ENCODE peak calls at places on chromosomes 12 and 14, in four cellular contexts. J is PC-3, S is HCT116, Q is heart right ventricle. C is an unnamed sample. For H3K4me1, the result is how much of the 10 kb centered on the place peaks cover.

GRCh38 chr12:80413462-80413861 is 30.6 kb upstream of the PTPRQ start:
- DNase-seq in J (no peak), S (no peak), Q (no peak), C (no peak)

GRCh38 chr14:64871344-64871743 is 8.4 kb downstream of the SPTB start:
- DNase-seq in J (no peak), S (no peak), Q (no peak), C (no peak)

GRCh38 chr12:72274926-72275325 is 2.8 kb downstream of the TRHDE start:
- DNase-seq in J (peak), S (no peak), Q (no peak), C (no peak)

GRCh38 chr12:107152331-107152730 is 59.0 kb upstream of the CRY1 start:
- DNase-seq in J (no peak), S (no peak), Q (no peak), C (no peak)

GRCh38 chr12:3990356-3990975 is 117.3 kb upstream of the PARP11 start:
- DNase-seq in J (no peak), S (no peak), Q (no peak), C (no peak)

GRCh38 chr12:11623382-11623781 is 26.1 kb upstream of the ETV6 start:
- DNase-seq in J (no peak), S (no peak), Q (no peak), C (no peak)

GRCh38 chr12:110689002-110689600 is at the start of gene HVCN1:
- DNase-seq in J (no peak), S (no peak), Q (peak), C (peak)

GRCh38 chr14:35386673-35387125 is 17.9 kb downstream of the NFKBIA start:
- DNase-seq in J (no peak), S (no peak), Q (no peak), C (no peak)

GRCh38 chr12:110314308-110314707 is 33.3 kb downstream of the ATP2A2 start:
- DNase-seq in J (peak), S (no peak), Q (no peak), C (peak)

GRCh38 chr14:97788846-97789528 is 991.8 kb downstream of the VRK1 start:
- DNase-seq in J (no peak), S (no peak), Q (no peak), C (no peak)

GRCh38 chr12:89742337-89743022 is 33.8 kb upstream of the ATP2B1 start:
- DNase-seq in J (no peak), S (no peak), Q (no peak), C (no peak)

GRCh38 chr14:92729632-92730358 is 18.6 kb downstream of the LGMN start:
- DNase-seq in J (peak), S (no peak), Q (no peak), C (peak)

GRCh38 chr12:4379410-4379809 is at the start of gene FGF23:
- DNase-seq in J (peak), S (no peak), Q (peak), C (no peak)

GRCh38 chr14:75711134-75711795 is 50.2 kb downstream of the TTLL5 start:
- DNase-seq in J (peak), S (peak), Q (no peak), C (peak)

GRCh38 chr14:90487031-90487430 is 90.2 kb downstream of the CALM1 start:
- DNase-seq in J (no peak), S (no peak), Q (peak), C (no peak)

GRCh38 chr12:27427824-27428223 is 18.7 kb upstream of the SMCO2 start:
- DNase-seq in J (peak), S (no peak), Q (no peak), C (no peak)

GRCh38 chr12:131210506-131211278 is 257.0 kb downstream of the ADGRD1 start:
- DNase-seq in J (no peak), S (no peak), Q (no peak), C (peak)

GRCh38 chr12:30779178-30779577 is 24.4 kb upstream of the CAPRIN2 start:
- DNase-seq in J (no peak), S (no peak), Q (no peak), C (no peak)

GRCh38 chr12:5247144-5247543 is 184.8 kb upstream of the NTF3 start:
- DNase-seq in J (no peak), S (no peak), Q (no peak), C (no peak)

GRCh38 chr14:69323266-69323966 is 63.5 kb downstream of the GALNT16 start:
- DNase-seq in J (no peak), S (no peak), Q (no peak), C (peak)

GRCh38 chr14:56333361-56334279 is 215.4 kb downstream of the PELI2 start:
- DNase-seq in J (peak), S (no peak), Q (no peak), C (peak)

GRCh38 chr14:37969511-37969979 is 238.2 kb upstream of the SSTR1 start:
- DNase-seq in J (no peak), S (no peak), Q (no peak), C (no peak)

GRCh38 chr12:52522346-52523011 is 2.3 kb upstream of the KRT5 start:
- DNase-seq in J (no peak), S (peak), Q (no peak), C (no peak)

GRCh38 chr14:51333299-51333698 is 93.3 kb downstream of the TMX1 start:
- DNase-seq in J (no peak), S (no peak), Q (no peak), C (no peak)

GRCh38 chr14:51336304-51336703 is 96.3 kb downstream of the TMX1 start:
- DNase-seq in J (no peak), S (no peak), Q (no peak), C (no peak)

GRCh38 chr14:51337520-51337919 is 97.5 kb downstream of the TMX1 start:
- DNase-seq in J (no peak), S (no peak), Q (no peak), C (no peak)

GRCh38 chr14:51333901-51334432 is 93.9 kb downstream of the TMX1 start:
- DNase-seq in J (no peak), S (no peak), Q (no peak), C (no peak)

GRCh38 chr14:51335521-51335920 is 95.5 kb downstream of the TMX1 start:
- DNase-seq in J (no peak), S (no peak), Q (peak), C (no peak)
- H3K4me1 ChIP-seq in J (under half), S (under half), Q (under half), C (under half)

GRCh38 chr14:95496111-95496681 is 20.3 kb downstream of the SYNE3 start:
- DNase-seq in J (no peak), S (no peak), Q (no peak), C (peak)

GRCh38 chr14:95495538-95496025 is 20.9 kb downstream of the SYNE3 start:
- DNase-seq in J (no peak), S (no peak), Q (no peak), C (no peak)

GRCh38 chr14:95494456-95494855 is 22.0 kb downstream of the SYNE3 start:
- DNase-seq in J (no peak), S (no peak), Q (no peak), C (no peak)

GRCh38 chr14:95493976-95494375 is 22.5 kb downstream of the SYNE3 start:
- DNase-seq in J (no peak), S (no peak), Q (no peak), C (no peak)

GRCh38 chr14:95495093-95495492 is 21.4 kb downstream of the SYNE3 start:
- DNase-seq in J (no peak), S (no peak), Q (no peak), C (no peak)
- H3K27ac ChIP-seq in J (no peak), S (no peak), Q (peak), C (no peak)

DNA sequence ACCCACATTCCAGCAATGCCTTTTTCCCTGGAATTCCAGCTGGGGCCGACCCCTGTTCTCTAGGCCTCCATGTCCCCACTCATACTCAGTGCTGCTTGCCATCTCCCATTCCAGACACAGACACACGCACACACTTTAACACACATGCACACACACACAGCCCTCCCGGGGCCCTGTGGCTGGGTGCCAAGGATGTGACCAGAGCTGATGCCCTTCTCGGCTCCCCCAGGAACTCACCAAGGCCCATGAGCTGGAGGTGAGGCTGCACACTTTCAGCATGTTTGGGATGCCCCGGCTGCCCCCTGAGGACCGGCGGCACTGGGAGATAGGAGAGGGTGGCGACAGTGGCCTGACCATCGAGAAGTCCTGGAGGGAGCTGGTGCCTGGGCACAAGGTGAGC is 4.3 kb downstream of the PLEKHG6 start:
- DNase-seq in J (no peak), S (no peak), Q (no peak), C (peak)
- H3K4me1 ChIP-seq in J (under half), S (under half), Q (under half), C (under half)

GRCh38 chr12:1835178-1836131 is 15.1 kb downstream of the LRTM2 start:
- DNase-seq in J (no peak), S (no peak), Q (no peak), C (peak)
- H3K27ac ChIP-seq in J (no peak), S (no peak), Q (no peak), C (no peak)

DNA sequence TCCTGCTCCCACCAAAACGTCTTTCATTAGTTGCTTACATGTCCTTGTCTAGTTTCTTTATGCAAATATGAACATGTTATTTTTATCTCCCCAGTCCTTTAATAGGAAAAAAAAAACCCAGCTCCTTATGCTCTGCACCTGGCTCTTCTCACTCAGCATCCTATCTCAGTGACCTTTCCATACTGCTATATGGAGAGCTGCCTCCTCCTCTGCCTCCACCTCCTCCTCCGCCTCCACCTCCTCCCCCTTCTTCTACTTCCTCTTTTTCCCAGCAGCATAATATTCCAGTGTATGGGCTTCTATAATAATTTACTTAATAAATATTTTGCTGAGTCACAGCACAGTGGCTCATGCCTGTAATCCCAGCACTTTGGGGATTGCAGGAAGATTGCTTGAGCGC is 31.5 kb downstream of the ABCB9 start:
- DNase-seq in J (no peak), S (no peak), Q (no peak), C (no peak)
- H3K4me1 ChIP-seq in J (under half), S (under half), Q (under half), C (under half)

DNA sequence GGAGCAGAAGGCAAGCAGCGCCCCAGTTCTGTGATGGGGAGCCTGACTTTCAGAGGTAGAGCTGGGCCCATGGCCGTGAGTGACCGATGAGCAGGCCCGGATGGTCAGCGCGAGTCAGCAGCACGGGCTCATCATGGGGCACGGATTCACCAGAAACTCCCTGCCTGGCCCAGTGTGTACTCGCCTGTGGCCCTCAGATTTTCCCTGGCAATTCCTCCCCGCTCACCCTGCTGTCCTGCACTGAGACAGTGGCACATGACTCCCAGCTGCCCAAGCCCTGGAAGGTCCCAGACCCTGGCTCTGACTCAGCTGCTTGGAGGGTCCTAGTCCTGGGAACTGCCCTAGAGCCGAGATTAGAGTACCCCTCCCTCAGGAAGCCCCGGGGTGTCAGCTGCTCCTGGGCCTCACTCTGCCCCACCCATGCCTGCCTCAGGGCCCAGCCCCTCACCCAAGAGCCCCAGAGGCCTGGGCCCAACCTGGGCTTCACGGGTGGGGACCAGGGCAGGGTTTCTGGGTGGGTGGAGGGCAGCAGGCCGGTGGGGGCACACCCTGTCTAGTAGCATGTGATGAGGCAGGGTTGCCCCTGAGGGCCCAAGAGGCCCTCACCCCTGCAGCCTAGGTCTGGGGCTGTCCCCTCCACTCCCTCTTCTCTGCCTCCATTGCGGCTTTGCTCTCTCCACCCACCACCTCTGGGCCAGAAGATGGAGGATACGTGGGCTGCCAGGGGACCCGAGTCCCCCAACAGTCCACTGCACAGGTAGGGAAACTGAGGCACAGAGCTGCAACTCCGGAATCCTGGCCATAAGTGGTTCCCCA is 8.4 kb downstream of the TRMT61A start:
- DNase-seq in J (no peak), S (no peak), Q (peak), C (peak)
- H3K27ac ChIP-seq in J (peak), S (no peak), Q (peak), C (peak)

GRCh38 chr14:76929927-76930326 is 98.6 kb downstream of the IRF2BPL start:
- DNase-seq in J (no peak), S (no peak), Q (no peak), C (peak)

GRCh38 chr14:76931629-76932402 is 96.7 kb downstream of the IRF2BPL start:
- DNase-seq in J (no peak), S (no peak), Q (no peak), C (peak)

GRCh38 chr14:76926521-76927251 is 100.5 kb downstream of the LRRC74A start:
- DNase-seq in J (no peak), S (no peak), Q (peak), C (peak)

GRCh38 chr14:76930549-76930948 is 98.0 kb downstream of the IRF2BPL start:
- DNase-seq in J (no peak), S (no peak), Q (no peak), C (no peak)

DNA sequence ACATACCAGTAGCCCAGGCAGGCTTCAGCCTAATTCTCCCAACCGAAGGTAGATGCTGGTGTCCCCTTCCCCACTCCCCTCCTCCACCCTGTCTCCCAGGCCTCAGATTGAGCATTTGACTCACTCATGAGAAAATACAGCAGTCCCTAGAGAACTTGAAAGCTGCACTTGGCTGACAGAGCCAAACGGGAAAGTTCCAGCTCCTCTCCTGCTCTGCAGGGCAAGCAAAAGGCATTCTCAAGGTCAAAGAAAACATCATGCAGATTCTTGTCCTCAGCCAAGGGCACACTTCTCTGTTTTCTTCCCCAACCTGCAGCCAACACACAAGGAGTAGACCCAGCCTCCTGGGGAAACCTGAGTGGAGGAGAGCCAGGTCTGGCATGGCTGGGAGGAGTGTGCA is 100.2 kb downstream of the IRF2BPL start:
- DNase-seq in J (no peak), S (no peak), Q (no peak), C (peak)
- H3K4me1 ChIP-seq in J (under half), S (under half), Q (under half), C (under half)

DNA sequence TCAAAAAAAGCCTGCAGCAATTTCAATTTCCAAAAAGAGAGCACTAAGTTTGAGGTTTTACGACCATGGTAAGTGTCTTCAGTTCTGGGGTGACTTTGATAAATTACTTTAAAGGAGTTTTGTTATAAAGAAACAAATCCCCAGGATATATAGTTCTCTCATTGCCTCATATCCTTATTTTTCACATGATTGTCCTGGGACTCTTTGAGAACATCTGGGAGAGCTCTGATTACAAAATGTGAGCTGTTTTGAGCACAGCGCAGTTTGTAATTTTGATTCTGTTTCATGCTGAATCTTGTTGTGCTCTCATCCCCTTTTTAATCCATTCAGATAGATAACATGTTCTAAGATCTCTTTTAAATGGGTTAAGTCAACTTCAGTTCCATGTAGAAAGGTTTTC is 67.7 kb upstream of the DCN start:
- DNase-seq in J (no peak), S (no peak), Q (no peak), C (no peak)
- H3K27ac ChIP-seq in J (no peak), S (no peak), Q (peak), C (no peak)

DNA sequence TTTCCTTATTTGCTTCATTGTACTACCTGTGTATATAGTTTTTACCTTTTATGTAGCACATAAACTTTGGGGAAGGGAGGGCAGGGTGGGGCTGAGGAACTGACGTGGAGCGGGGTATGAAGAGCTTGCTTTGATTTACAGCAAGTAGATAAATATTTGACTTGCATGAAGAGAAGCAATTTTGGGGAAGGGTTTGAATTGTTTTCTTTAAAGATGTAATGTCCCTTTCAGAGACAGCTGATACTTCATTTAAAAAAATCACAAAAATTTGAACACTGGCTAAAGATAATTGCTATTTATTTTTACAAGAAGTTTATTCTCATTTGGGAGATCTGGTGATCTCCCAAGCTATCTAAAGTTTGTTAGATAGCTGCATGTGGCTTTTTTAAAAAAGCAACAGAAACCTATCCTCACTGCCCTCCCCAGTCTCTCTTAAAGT is 4.1 kb downstream of the CDKN1B start:
- DNase-seq in J (peak), S (no peak), Q (no peak), C (no peak)
- H3K4me1 ChIP-seq in J (under half), S (under half), Q (under half), C (under half)

C was measured in osteoblast.